ENCODE peak calls at places on chromosome 3, in four cellular contexts. Y, S, U and I are unnamed samples.

GRCh38 chr3:60756636-60757035 is 494.6 kb downstream of the FHIT start:
- DNase-seq in Y (no peak), U (peak; percentile 82), S (no peak), I (no peak)

GRCh38 chr3:65751123-65751700 is 287.5 kb downstream of the MAGI1 start:
- DNase-seq in Y (peak; percentile 50), U (peak; percentile 22), S (peak; percentile 5), I (peak; percentile 13)

GRCh38 chr3:65597952-65598413 is 440.7 kb downstream of the MAGI1 start:
- DNase-seq in S (no peak), Y (no peak), U (no peak), I (no peak)

GRCh38 chr3:16452265-16452664 is 61.2 kb downstream of the RFTN1 start:
- DNase-seq in S (peak; percentile 7), Y (no peak), U (peak; percentile 60), I (no peak)

GRCh38 chr3:183306798-183307671 is 54.0 kb downstream of the B3GNT5 start:
- DNase-seq in Y (peak; percentile 85), U (peak; percentile 33), S (no peak), I (peak; percentile 58)

GRCh38 chr3:27165348-27165747 is 203.8 kb downstream of the NEK10 start:
- DNase-seq in Y (no peak), S (no peak), U (peak; percentile 97), I (no peak)

GRCh38 chr3:71530903-71531535 is 52.5 kb downstream of the FOXP1 start:
- DNase-seq in Y (no peak), S (no peak), U (no peak), I (no peak)

GRCh38 chr3:179036226-179036625 is 35.4 kb downstream of the ZMAT3 start:
- DNase-seq in S (no peak), U (peak; percentile 29), Y (no peak), I (no peak)

GRCh38 chr3:101850327-101851048 is 1.2 kb downstream of the NFKBIZ start:
- DNase-seq in S (no peak), Y (no peak), U (peak; percentile 83), I (peak; percentile 56)

GRCh38 chr3:35908366-35909232 is 269.3 kb downstream of the ARPP21 start:
- DNase-seq in Y (peak; percentile 64), S (peak; percentile 13), U (peak; percentile 63), I (peak; percentile 12)

GRCh38 chr3:99658274-99658673 is 19.9 kb downstream of the COL8A1 start:
- DNase-seq in S (no peak), Y (no peak), U (no peak), I (no peak)

GRCh38 chr3:79414821-79415220 is 353.0 kb downstream of the ROBO1 start:
- DNase-seq in S (no peak), U (peak; percentile 56), Y (peak; percentile 12), I (no peak)

GRCh38 chr3:73868688-73869315 is 244.1 kb upstream of the PDZRN3 start:
- DNase-seq in U (peak; percentile 40), Y (peak; percentile 49), S (peak; percentile 20), I (no peak)

GRCh38 chr3:190517696-190518095 is 3.8 kb downstream of the IL1RAP start:
- DNase-seq in U (peak; percentile 59), Y (no peak), S (peak; percentile 54), I (no peak)

GRCh38 chr3:114745322-114746240 is 401.5 kb downstream of the ZBTB20 start:
- DNase-seq in U (peak; percentile 83), Y (no peak), S (peak; percentile 13), I (no peak)

GRCh38 chr3:138687236-138687635 is 78.7 kb downstream of the FAIM start:
- DNase-seq in U (no peak), Y (no peak), S (no peak), I (no peak)

GRCh38 chr3:42497009-42497731 is 5.3 kb upstream of the VIPR1 start:
- DNase-seq in Y (no peak), U (peak; percentile 59), S (no peak), I (no peak)

GRCh38 chr3:183490653-183491052 is 62.2 kb upstream of the MCF2L2 start:
- DNase-seq in S (peak; percentile 49), Y (no peak), U (no peak), I (no peak)

GRCh38 chr3:40096561-40097506 is 212.7 kb upstream of the EIF1B start:
- DNase-seq in S (no peak), Y (peak; percentile 70), U (peak; percentile 40), I (no peak)

GRCh38 chr3:24128195-24129005 is 183.3 kb downstream of the NR1D2 start:
- DNase-seq in Y (no peak), S (peak; percentile 62), U (peak; percentile 95), I (no peak)

GRCh38 chr3:18144571-18144970 is 280.6 kb downstream of the SATB1 start:
- DNase-seq in Y (no peak), U (no peak), S (no peak), I (no peak)

GRCh38 chr3:18137958-18138357 is 287.2 kb downstream of the SATB1 start:
- DNase-seq in S (no peak), U (no peak), Y (no peak), I (no peak)

GRCh38 chr3:18143258-18143780 is 281.8 kb downstream of the SATB1 start:
- DNase-seq in U (no peak), S (no peak), Y (no peak), I (no peak)
- TF ChIP-seq CTCF in U (no peak), S (no peak), Y (no peak), I (no peak)

GRCh38 chr3:89315750-89316149 is 208.3 kb downstream of the EPHA3 start:
- DNase-seq in Y (no peak), U (no peak), S (no peak), I (no peak)

GRCh38 chr3:89312141-89312540 is 204.7 kb downstream of the EPHA3 start:
- DNase-seq in Y (no peak), U (no peak), S (no peak), I (no peak)

GRCh38 chr3:89320186-89320585 is 212.8 kb downstream of the EPHA3 start:
- DNase-seq in U (no peak), S (no peak), Y (no peak), I (no peak)

GRCh38 chr3:89314454-89314853 is 207.0 kb downstream of the EPHA3 start:
- DNase-seq in S (peak; percentile 4), U (peak; percentile 11), Y (no peak), I (no peak)
- TF ChIP-seq CTCF in S (peak; percentile 8), U (peak; percentile 22), Y (no peak), I (no peak)

GRCh38 chr3:160686955-160687535 is 10.1 kb downstream of the ARL14 start:
- DNase-seq in U (peak; percentile 14), Y (no peak), S (no peak), I (peak; percentile 25)

GRCh38 chr3:160691151-160691550 is 14.2 kb downstream of the ARL14 start:
- DNase-seq in U (no peak), Y (no peak), S (no peak), I (no peak)

GRCh38 chr3:160684368-160684740 is 7.4 kb downstream of the ARL14 start:
- DNase-seq in Y (no peak), S (no peak), U (no peak), I (no peak)

GRCh38 chr3:160685144-160685766 is 8.3 kb downstream of the ARL14 start:
- DNase-seq in S (no peak), Y (no peak), U (no peak), I (no peak)
- TF ChIP-seq CTCF in S (peak; percentile 20), Y (peak; percentile 41), U (peak; percentile 42), I (no peak)

GRCh38 chr3:141050576-141050912 is 603 bp upstream of the SPSB4 start:
- DNase-seq in Y (no peak), S (no peak), U (no peak), I (no peak)
- TF ChIP-seq CTCF in Y (no peak), S (no peak), U (no peak), I (no peak)

GRCh38 chr3:63232764-63233396 is 45.2 kb upstream of the SYNPR start:
- DNase-seq in S (no peak), Y (no peak), U (peak; percentile 11), I (no peak)
- TF ChIP-seq CTCF in S (peak; percentile 52), Y (peak; percentile 29), U (peak; percentile 48), I (peak; percentile 28)

DNA sequence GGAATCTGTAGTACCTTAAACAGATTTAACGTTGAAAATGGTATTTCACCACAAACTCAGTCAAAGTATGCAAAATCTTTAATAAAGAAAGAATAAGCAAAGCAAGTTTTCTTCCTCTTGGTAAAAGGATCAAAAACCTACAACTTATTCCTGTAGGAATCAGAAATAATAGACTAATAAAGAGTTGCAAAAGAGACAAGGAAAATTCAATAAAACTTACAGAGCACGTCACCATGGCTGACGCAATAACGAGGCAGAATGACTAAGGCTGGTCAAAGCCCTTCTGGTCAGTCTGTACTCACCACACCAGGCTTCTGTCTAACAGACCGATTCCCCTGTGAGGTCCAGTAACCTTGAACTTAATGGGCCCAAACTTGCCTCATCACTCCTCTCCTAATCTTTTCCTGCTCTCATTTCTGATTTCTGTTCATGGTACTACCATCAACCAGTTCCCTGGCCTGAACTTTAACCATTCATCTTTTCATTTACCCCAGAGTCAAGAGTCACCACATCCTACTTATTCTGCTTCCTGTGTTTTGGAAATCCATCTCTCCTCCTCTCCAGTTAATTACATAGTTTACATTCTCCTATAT is 5.0 kb downstream of the MASP1 start:
- DNase-seq in U (peak; percentile 81), S (no peak), Y (no peak), I (no peak)
- TF ChIP-seq CTCF in U (no peak), S (no peak), Y (no peak), I (no peak)

GRCh38 chr3:141407817-141408216 is 39.5 kb downstream of the ZBTB38 start:
- DNase-seq in Y (no peak), S (no peak), U (no peak), I (no peak)
- TF ChIP-seq CTCF in Y (no peak), S (no peak), U (no peak), I (no peak)